ENCODE peak calls at places on chromosomes 6 and 20, in four cellular contexts. F is GM12878, M is HepG2, G is K562. D is an unnamed sample.
A peak's percentile ranks its signal among the peaks of the same experiment; 100 is the strongest.

GRCh38 chr6:39365281-39366074 is 43.0 kb upstream of the KCNK16 start:
- DNase-seq in F (no peak), G (no peak), M (no peak), D (no peak)

GRCh38 chr6:164227952-164228522 is 813.5 kb downstream of the QKI start:
- DNase-seq in M (no peak), G (no peak), F (no peak), D (peak; percentile 18)

GRCh38 chr20:31569163-31570020 is 35.7 kb upstream of the ID1 start:
- DNase-seq in M (peak; percentile 72), G (peak; percentile 65), F (no peak), D (peak; percentile 78)

GRCh38 chr6:32192608-32193039 is at the start of gene GPSM3:
- DNase-seq in F (peak; percentile 59), G (peak; percentile 53), M (no peak), D (peak; percentile 46)

GRCh38 chr20:62574612-62574993 is 67.7 kb upstream of the SLCO4A1 start:
- DNase-seq in G (no peak), F (no peak), M (no peak), D (no peak)

GRCh38 chr20:4341804-4342560 is 326.6 kb upstream of the RNF24 start:
- DNase-seq in M (no peak), F (no peak), G (no peak), D (no peak)

GRCh38 chr20:57985278-57985677 is 243.2 kb downstream of the ANKRD60 start:
- DNase-seq in M (no peak), F (no peak), G (no peak), D (no peak)

GRCh38 chr6:101608724-101609123 is 215.2 kb downstream of the GRIK2 start:
- DNase-seq in F (no peak), M (peak; percentile 76), G (no peak), D (no peak)

GRCh38 chr6:21157186-21157929 is 436.2 kb upstream of the SOX4 start:
- DNase-seq in F (peak; percentile 53), M (no peak), G (no peak), D (no peak)

GRCh38 chr20:47989957-47990356 is 204.7 kb upstream of the SULF2 start:
- DNase-seq in G (no peak), M (no peak), F (no peak), D (no peak)
- TF ChIP-seq ETV6 in G (no peak), M (no peak), F (peak; percentile 87), D (no peak)

GRCh38 chr6:132068766-132069165 is 117.6 kb upstream of the CCN2 start:
- DNase-seq in G (no peak), M (no peak), F (no peak), D (no peak)

GRCh38 chr6:132072271-132072670 is 121.1 kb upstream of the CCN2 start:
- DNase-seq in G (no peak), M (no peak), F (no peak), D (no peak)

GRCh38 chr6:132070356-132070755 is 119.2 kb upstream of the CCN2 start:
- DNase-seq in M (no peak), G (no peak), F (no peak), D (no peak)

GRCh38 chr6:132076452-132076851 is 125.3 kb upstream of the CCN2 start:
- DNase-seq in F (no peak), M (no peak), G (no peak), D (no peak)

GRCh38 chr6:132072831-132073230 is 121.7 kb upstream of the CCN2 start:
- DNase-seq in M (no peak), G (no peak), F (no peak), D (no peak)
- TF ChIP-seq TCF7 in M (no peak), G (no peak), F (no peak), D (no peak)

DNA sequence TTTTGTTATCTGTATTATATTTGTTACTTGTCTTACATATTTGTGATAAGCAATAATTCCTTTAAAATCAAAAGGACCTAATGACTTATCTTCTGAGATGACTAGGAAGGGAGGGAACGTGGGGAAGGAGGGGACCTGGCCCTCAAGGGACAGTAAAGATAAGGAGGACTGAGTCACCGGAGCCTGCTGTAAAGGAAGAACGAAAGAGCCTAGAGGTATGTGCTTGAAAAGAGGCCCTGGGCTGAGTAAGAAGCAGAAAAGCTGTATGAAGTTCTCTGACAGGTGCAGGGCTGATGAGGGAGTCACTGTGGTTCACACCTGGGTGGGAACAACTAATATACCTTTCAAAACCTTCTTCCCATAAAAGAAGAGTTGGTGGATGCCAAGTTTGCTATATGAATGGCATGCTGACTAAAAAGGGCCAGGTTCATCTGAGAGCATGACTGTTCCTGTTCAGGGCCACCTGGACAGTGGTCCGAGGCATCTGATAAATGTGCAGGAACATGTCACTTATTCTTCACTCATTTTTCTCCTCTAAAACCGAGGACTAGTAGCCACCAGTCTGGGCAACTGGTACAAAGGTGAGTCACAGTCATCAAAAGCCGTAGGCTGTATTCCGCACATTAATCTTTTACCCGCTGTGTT is 111.3 kb downstream of the TNFAIP3 start:
- DNase-seq in M (no peak), G (peak; percentile 43), F (peak; percentile 48), D (no peak)
- TF ChIP-seq ETV6 in M (no peak), G (no peak), F (no peak), D (no peak)

GRCh38 chr20:8786383-8786782 is 282.5 kb upstream of the PLCB4 start:
- DNase-seq in G (no peak), M (no peak), F (no peak), D (no peak)

GRCh38 chr20:8788275-8788674 is 280.6 kb upstream of the PLCB4 start:
- DNase-seq in F (no peak), M (no peak), G (no peak), D (no peak)

GRCh38 chr20:8788831-8789230 is 280.1 kb upstream of the PLCB4 start:
- DNase-seq in M (no peak), G (no peak), F (no peak), D (no peak)

GRCh38 chr20:8787090-8787489 is 281.8 kb upstream of the PLCB4 start:
- DNase-seq in F (no peak), G (no peak), M (no peak), D (no peak)

GRCh38 chr20:8790442-8791074 is 278.3 kb upstream of the PLCB4 start:
- DNase-seq in M (peak; percentile 61), F (no peak), G (peak; percentile 19), D (peak; percentile 42)
- TF ChIP-seq TCF7 in M (no peak), F (no peak), G (no peak), D (no peak)

DNA sequence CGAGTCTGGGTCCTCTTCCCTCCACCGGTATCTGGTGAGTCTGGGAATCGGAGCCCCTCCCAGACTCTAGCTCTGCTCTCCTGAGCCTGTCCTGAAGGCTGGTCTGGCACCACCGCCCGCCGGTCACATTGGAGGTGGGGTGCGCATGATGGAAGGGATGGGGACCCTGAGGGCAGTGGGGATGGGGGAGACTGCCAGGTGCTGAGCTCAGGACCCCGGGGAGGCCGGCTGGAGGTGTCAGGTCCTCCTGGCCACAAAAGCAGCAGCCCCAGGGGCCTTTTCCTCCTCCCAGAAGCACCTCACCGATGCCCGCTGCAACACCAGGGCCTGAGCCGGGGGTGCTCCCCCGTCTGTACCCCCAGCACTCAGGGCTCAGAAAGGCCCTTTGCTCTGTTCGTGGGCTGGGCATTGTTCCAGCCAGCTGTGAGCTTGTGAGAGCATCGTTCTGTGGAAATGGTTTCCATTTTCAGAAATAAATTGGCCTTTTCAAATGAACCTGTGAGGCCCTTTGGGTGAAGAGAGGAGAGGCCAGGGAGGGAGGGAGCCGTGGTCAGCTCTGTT is 2.5 kb upstream of the NPBWR2 start:
- DNase-seq in F (no peak), M (no peak), G (no peak), D (peak; percentile 10)
- TF ChIP-seq ETV6 in F (no peak), M (no peak), G (no peak), D (no peak)

GRCh38 chr6:129030231-129030630 is 147.3 kb downstream of the LAMA2 start:
- DNase-seq in M (no peak), G (no peak), F (no peak), D (no peak)
- TF ChIP-seq TCF7 in M (no peak), G (no peak), F (no peak), D (no peak)

GRCh38 chr6:154931741-154932424 is 63.2 kb upstream of the TIAM2 start:
- DNase-seq in F (no peak), G (no peak), M (peak; percentile 41), D (no peak)
- TF ChIP-seq ETV6 in F (no peak), G (no peak), M (no peak), D (no peak)

D was measured in WTC11.